ENCODE peak calls at places on chromosomes 4 and X, in six cellular contexts. Y is lower lobe of right lung, R is IMR-90, C is ovary, X is BE2C, S is transverse colon. N is an unnamed sample.

GRCh38 chr4:71396382-71396781 is 57.6 kb downstream of the SLC4A4 start:
- DNase-seq in Y (no peak), R (peak; percentile 82), C (no peak), X (no peak), S (no peak), N (no peak)

GRCh38 chrX:150269613-150270254 is 93.4 kb upstream of the MAMLD1 start:
- DNase-seq in Y (no peak), R (no peak), C (peak; percentile 20), X (no peak), S (no peak), N (peak; percentile 88)

GRCh38 chrX:153336128-153336894 is 2.4 kb downstream of the ZNF275 start:
- DNase-seq in Y (no peak), R (no peak), C (peak; percentile 13), X (no peak), S (no peak), N (no peak)

GRCh38 chrX:13090261-13091110 is 46.1 kb upstream of the FAM9C start:
- DNase-seq in Y (no peak), R (peak; percentile 51), C (no peak), X (no peak), S (no peak), N (no peak)

GRCh38 chr4:17126306-17126978 is 228.0 kb upstream of the LDB2 start:
- DNase-seq in Y (no peak), R (no peak), C (no peak), X (peak; percentile 76), S (no peak), N (no peak)

GRCh38 chr4:124890522-124890921 is 178.0 kb upstream of the ANKRD50 start:
- DNase-seq in Y (no peak), R (peak; percentile 77), C (no peak), X (no peak), S (no peak), N (no peak)

GRCh38 chr4:42478509-42478908 is 81.2 kb downstream of the SHISA3 start:
- DNase-seq in Y (no peak), R (no peak), C (no peak), X (no peak), S (no peak), N (no peak)

GRCh38 chrX:106203315-106203714 is 35.2 kb downstream of the PWWP3B start:
- DNase-seq in Y (no peak), R (no peak), C (no peak), X (no peak), S (no peak), N (no peak)

GRCh38 chr4:75555294-75556164 is at the start of gene ODAPH:
- DNase-seq in Y (no peak), R (peak; percentile 58), C (no peak), X (no peak), S (peak; percentile 38), N (no peak)

GRCh38 chrX:91414710-91415109 is 19.9 kb upstream of the PABPC5 start:
- DNase-seq in Y (no peak), R (no peak), C (no peak), X (no peak), S (no peak), N (no peak)

DNA sequence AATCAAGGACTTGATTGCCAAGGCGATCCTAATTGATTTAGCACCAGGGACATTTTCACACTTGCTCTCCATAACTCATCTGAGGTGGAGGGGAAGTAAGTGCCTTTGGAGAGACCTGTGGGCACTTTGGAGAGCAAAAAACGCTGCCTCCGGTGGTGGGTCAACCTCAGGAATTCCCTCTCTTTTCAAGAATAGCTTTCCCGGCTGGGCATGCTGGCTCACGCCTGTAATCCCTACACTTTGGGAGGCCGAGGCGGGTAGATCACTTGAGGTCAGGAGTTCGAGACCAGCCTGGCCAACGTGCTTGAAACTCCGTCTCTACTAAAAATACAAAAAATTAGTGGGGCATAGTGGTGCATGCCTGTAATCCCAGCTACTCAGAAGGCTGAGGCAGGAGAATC is 49.2 kb downstream of the PRPS1 start:
- DNase-seq in Y (no peak), R (no peak), C (no peak), X (peak; percentile 34), S (no peak), N (no peak)
- H3K4me3 ChIP-seq in Y (no peak overlapping the region), R (no peak overlapping the region), C (peak overlapping the region; percentile 63), X (peak overlapping the region; percentile 70), S (no peak overlapping the region), N (no peak overlapping the region)

DNA sequence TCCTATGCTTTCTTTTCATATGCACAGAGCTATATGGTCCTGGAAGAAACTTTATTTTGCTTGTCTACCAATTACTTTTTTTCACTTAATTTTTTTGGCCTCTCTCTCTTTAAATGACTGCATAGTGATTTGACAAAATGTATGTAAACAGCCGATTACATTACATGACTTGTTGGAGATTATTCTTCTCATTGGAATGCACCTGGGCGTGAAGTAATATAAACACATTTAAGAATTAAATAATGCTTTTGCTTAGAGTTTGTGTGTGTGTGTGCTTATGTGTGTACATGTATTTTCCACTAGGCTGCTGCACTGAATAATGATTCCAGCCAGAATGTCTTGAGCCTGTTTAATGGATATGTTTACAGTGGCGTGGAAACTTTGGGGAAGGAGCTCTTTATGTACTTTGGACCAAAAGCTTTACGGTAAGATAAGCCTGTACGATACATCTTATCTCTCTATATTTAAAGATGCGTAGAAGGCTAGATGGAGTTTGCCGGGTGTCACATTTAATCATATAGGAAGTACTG is 12.5 kb downstream of the NEIL3 start:
- DNase-seq in Y (no peak), R (peak; percentile 55), C (no peak), X (no peak), S (no peak), N (no peak)
- H3K4me3 ChIP-seq in Y (no peak overlapping the region), R (no peak overlapping the region), C (no peak overlapping the region), X (peak overlapping the region; percentile 8), S (no peak overlapping the region), N (no peak overlapping the region)

GRCh38 chrX:78104447-78105176 is 564 bp downstream of the PGK1 start:
- DNase-seq in Y (peak; percentile 78), R (peak; percentile 31), C (peak; percentile 45), X (peak; percentile 33), S (peak; percentile 70), N (peak; percentile 59)

GRCh38 chrX:78103656-78104446 is at the start of gene PGK1:
- DNase-seq in Y (peak; percentile 97), R (peak; percentile 97), C (peak; percentile 96), X (peak; percentile 94), S (peak; percentile 96), N (peak; percentile 94)

GRCh38 chrX:78106651-78106986 is 2.6 kb downstream of the PGK1 start:
- DNase-seq in Y (no peak), R (no peak), C (no peak), X (no peak), S (no peak), N (no peak)

GRCh38 chrX:78103001-78103634 is 930 bp upstream of the PGK1 start:
- DNase-seq in Y (no peak), R (no peak), C (no peak), X (no peak), S (no peak), N (no peak)

GRCh38 chrX:78105944-78106650 is 2.0 kb downstream of the PGK1 start:
- DNase-seq in Y (no peak), R (no peak), C (no peak), X (no peak), S (no peak), N (no peak)
- H3K4me3 ChIP-seq in Y (peak overlapping the region; percentile 72), R (peak overlapping the region; percentile 95), C (no peak overlapping the region), X (peak overlapping the region; percentile 93), S (peak overlapping the region; percentile 60), N (peak overlapping the region; percentile 55)

GRCh38 chr4:13627185-13627605 is 330 bp downstream of the BOD1L1 start:
- DNase-seq in Y (peak; percentile 58), R (no peak), C (no peak), X (peak; percentile 30), S (peak; percentile 14), N (peak; percentile 22)

GRCh38 chr4:13627606-13628301 is at the start of gene BOD1L1:
- DNase-seq in Y (peak; percentile 92), R (peak; percentile 89), C (peak; percentile 86), X (peak; percentile 89), S (peak; percentile 91), N (peak; percentile 83)

GRCh38 chr4:13626492-13627184 is 887 bp downstream of the BOD1L1 start:
- DNase-seq in Y (no peak), R (no peak), C (no peak), X (no peak), S (no peak), N (no peak)
- H3K4me3 ChIP-seq in Y (peak overlapping the region; percentile 87), R (peak overlapping the region; percentile 94), C (peak overlapping the region; percentile 65), X (peak overlapping the region; percentile 98), S (peak overlapping the region; percentile 89), N (peak overlapping the region; percentile 33)

GRCh38 chrX:114583646-114584433 is at the start of gene HTR2C:
- DNase-seq in Y (no peak), R (no peak), C (no peak), X (no peak), S (no peak), N (no peak)
- H3K4me3 ChIP-seq in Y (peak within 1 kb of the TSS; percentile 6), R (no peak within 1 kb of the TSS), C (no peak within 1 kb of the TSS), X (peak within 1 kb of the TSS; percentile 31), S (no peak within 1 kb of the TSS), N (no peak within 1 kb of the TSS)